ENCODE peak calls at places on chromosome 19, in four cellular contexts. U is IMR-90, H is GM12878, A is K562. I is an unnamed sample.

GRCh38 chr19:56637976-56638555 is 4.9 kb upstream of the SMIM17 start:
- DNase-seq in U (peak; percentile 65), H (no peak), A (peak; percentile 56), I (peak; percentile 65)

GRCh38 chr19:48596679-48597465 is 9.7 kb upstream of the SPACA4 start:
- DNase-seq in U (no peak), H (no peak), A (no peak), I (no peak)

GRCh38 chr19:18745012-18745735 is 45.9 kb downstream of the COMP start:
- DNase-seq in U (no peak), H (no peak), A (no peak), I (no peak)

GRCh38 chr19:16325671-16326400 is 1.2 kb downstream of the KLF2 start:
- DNase-seq in U (no peak), H (no peak), A (no peak), I (peak; percentile 87)

GRCh38 chr19:48713041-48713863 is 6.3 kb downstream of the MAMSTR start:
- DNase-seq in U (peak; percentile 31), H (no peak), A (peak; percentile 65), I (no peak)

GRCh38 chr19:9498183-9498902 is at the start of gene ZNF560:
- DNase-seq in U (peak; percentile 12), H (no peak), A (peak; percentile 13), I (peak; percentile 49)

GRCh38 chr19:58279925-58280316 is 1.2 kb downstream of the ZNF8 start:
- DNase-seq in U (no peak), H (no peak), A (no peak), I (no peak)

GRCh38 chr19:29323972-29324680 is 111.2 kb upstream of the UQCRFS1 start:
- DNase-seq in U (no peak), H (no peak), A (no peak), I (no peak)

GRCh38 chr19:12913871-12914690 is 5.0 kb downstream of the SYCE2 start:
- DNase-seq in U (no peak), H (no peak), A (no peak), I (no peak)

GRCh38 chr19:48913114-48913513 is 13.0 kb downstream of the NUCB1 start:
- DNase-seq in U (no peak), H (no peak), A (no peak), I (no peak)

GRCh38 chr19:11705474-11705873 is 33.3 kb downstream of the ZNF823 start:
- DNase-seq in U (no peak), H (no peak), A (no peak), I (no peak)

GRCh38 chr19:10219678-10220077 is 11.5 kb downstream of the S1PR2 start:
- DNase-seq in U (peak; percentile 89), H (peak; percentile 88), A (peak; percentile 44), I (no peak)

GRCh38 chr19:50432658-50433057 is at the start of gene MYBPC2:
- DNase-seq in U (no peak), H (no peak), A (peak; percentile 46), I (no peak)

GRCh38 chr19:52963229-52963760 is 614 bp upstream of the ZNF816 start:
- DNase-seq in U (no peak), H (no peak), A (no peak), I (peak; percentile 66)

GRCh38 chr19:15249912-15250634 is 17.8 kb upstream of the EPHX3 start:
- DNase-seq in U (peak; percentile 95), H (no peak), A (no peak), I (no peak)

GRCh38 chr19:12995596-12996541 is 594 bp downstream of the NFIX start:
- DNase-seq in U (peak; percentile 30), H (no peak), A (peak; percentile 92), I (no peak)

GRCh38 chr19:48329167-48329891 is 4.0 kb downstream of the EMP3 start:
- DNase-seq in U (peak; percentile 59), H (peak; percentile 42), A (peak; percentile 37), I (no peak)

GRCh38 chr19:2546128-2547032 is 70.5 kb downstream of the GADD45B start:
- DNase-seq in U (no peak), H (no peak), A (peak; percentile 33), I (peak; percentile 73)

GRCh38 chr19:2542341-2543069 is 66.6 kb downstream of the GADD45B start:
- DNase-seq in U (peak; percentile 71), H (no peak), A (no peak), I (no peak)

GRCh38 chr19:2547033-2547680 is 71.2 kb downstream of the GADD45B start:
- DNase-seq in U (no peak), H (no peak), A (no peak), I (no peak)

GRCh38 chr19:2543463-2544442 is 67.8 kb downstream of the GADD45B start:
- DNase-seq in U (peak; percentile 98), H (no peak), A (peak; percentile 66), I (peak; percentile 84)

DNA sequence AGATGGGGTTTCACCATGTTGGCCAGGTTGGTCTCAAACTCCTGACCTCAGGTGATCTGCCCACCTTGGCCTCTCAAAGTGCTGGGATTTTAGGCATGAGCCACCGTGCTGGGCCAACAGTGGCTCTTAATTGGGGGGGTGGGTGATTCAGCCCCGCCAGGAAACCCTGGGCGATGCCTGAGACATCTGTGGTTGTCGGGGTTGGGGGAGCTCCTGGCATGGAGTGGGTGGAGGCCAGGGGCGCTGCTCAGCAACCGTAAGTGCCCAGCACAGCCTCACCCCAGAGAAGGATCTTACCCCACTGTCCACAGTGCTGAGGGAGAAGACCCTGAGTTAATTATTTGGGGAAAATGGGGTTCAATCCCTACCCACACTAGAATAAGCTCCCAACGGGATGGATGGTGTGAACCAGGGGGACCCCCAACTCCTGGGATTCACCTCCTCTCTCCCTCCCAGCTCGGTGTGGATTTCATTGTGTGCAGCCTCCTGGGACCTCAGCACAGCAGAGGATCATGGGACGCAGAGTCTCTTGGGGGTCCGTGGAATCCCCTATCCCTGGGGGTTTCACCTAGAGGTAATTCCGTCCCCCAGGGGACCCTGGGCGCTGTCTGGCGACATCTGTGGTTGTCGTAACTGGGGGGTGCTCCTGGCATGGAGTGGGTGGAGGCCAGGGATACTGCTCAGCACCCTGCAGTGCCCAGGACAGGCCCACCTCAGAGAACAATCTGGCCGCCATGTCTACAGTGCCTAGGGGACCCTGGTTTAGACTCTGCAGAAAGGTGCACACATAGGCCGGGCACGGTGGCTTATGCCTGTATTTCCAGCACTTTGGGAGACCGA is 68.9 kb downstream of the GADD45B start:
- DNase-seq in U (no peak), H (no peak), A (no peak), I (no peak)
- TF ChIP-seq CHD1 in U (no peak), H (no peak), A (no peak), I (no peak)

GRCh38 chr19:2905918-2906519 is 5.3 kb downstream of the ZNF57 start:
- DNase-seq in U (no peak), H (no peak), A (no peak), I (no peak)

GRCh38 chr19:2906631-2907195 is 6.0 kb downstream of the ZNF57 start:
- DNase-seq in U (no peak), H (no peak), A (no peak), I (no peak)

GRCh38 chr19:2900296-2901252 is at the start of gene ZNF57:
- DNase-seq in U (peak; percentile 98), H (peak; percentile 92), A (peak; percentile 99), I (peak; percentile 94)

DNA sequence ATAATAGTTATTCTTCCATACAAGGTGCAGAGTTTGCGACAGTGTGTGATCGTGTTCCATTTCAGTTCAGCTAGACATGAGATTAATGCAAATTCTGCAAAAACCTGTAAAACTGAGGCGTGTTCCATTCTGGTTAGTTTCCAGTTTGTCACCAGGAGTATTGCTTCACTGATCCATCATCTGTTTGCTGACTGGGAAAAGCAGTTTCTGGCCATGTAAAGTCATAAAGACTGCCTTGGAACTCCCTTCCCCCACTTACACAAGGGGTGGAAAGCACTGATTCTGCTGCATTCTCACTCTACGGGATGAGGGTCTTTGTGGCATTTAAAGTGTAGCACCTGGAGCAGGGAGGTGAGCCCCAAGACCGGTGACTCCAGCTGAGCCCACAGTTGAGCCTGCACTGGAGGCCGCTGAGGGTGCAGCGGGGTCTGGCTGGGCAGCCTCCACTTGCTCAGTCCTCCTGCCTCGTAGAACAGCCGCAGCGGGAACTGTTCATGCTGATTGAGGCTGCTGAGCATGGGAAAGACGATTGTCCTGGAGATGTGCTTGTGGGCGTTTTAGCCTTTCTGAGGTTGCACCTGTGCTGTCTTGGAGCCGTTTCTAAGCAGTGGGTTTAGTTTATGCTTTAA is 2.0 kb downstream of the ZNF57 start:
- DNase-seq in U (no peak), H (no peak), A (no peak), I (no peak)
- TF ChIP-seq CHD1 in U (no peak), H (no peak), A (no peak), I (no peak)

DNA sequence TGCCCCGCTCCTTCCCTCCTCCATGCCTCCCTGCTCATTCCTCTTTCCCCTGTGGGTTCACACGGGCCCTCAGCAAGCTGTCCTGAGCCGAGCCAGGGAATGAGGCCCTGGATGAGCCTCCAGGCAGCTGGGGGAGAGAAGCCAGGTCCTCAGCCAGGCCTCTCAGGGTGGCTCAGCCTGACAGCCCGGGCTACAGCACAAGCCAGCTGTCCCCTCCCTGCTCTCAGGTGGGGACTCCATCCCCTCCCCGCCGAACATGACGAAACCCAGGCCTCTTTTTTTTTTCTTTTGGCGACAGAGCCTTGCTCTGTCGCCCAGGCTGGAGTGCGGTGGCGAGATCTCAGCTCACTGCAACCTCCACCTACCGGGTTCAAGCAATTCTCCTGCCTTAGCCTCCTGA is 40.0 kb upstream of the MATK start:
- DNase-seq in U (no peak), H (no peak), A (no peak), I (no peak)
- TF ChIP-seq CHD1 in U (no peak), H (no peak), A (no peak), I (no peak)

GRCh38 chr19:44948237-44948636 is 2.4 kb downstream of the APOC2 start:
- DNase-seq in U (no peak), H (no peak), A (no peak), I (no peak)

GRCh38 chr19:44948763-44949374 is 3.0 kb downstream of the APOC2 start:
- DNase-seq in U (no peak), H (no peak), A (no peak), I (no peak)

GRCh38 chr19:44954278-44954648 is 917 bp upstream of the CLPTM1 start:
- DNase-seq in U (no peak), H (no peak), A (no peak), I (no peak)

GRCh38 chr19:44949550-44949949 is 3.7 kb downstream of the APOC2 start:
- DNase-seq in U (no peak), H (no peak), A (no peak), I (no peak)

GRCh38 chr19:44951179-44952159 is 3.7 kb upstream of the CLPTM1 start:
- DNase-seq in U (peak; percentile 82), H (no peak), A (peak; percentile 76), I (peak; percentile 76)
- TF ChIP-seq CHD1 in U (no peak), H (no peak), A (no peak), I (no peak)

GRCh38 chr19:51470966-51471365 is 7.4 kb upstream of the CEACAM18 start:
- DNase-seq in U (no peak), H (no peak), A (peak; percentile 26), I (no peak)
- TF ChIP-seq CHD1 in U (no peak), H (no peak), A (no peak), I (no peak)

GRCh38 chr19:6737873-6738725 is 719 bp upstream of the GPR108 start:
- DNase-seq in U (peak; percentile 80), H (no peak), A (peak; percentile 32), I (no peak)
- TF ChIP-seq CHD1 in U (no peak), H (no peak), A (no peak), I (no peak)

I was measured in H1.